ENCODE peak calls at places on chromosomes 3 and 15, in five cellular contexts. Z, Q, P, X and U are unnamed samples.

GRCh38 chr3:115517457-115518050 is 105.8 kb upstream of the GAP43 start:
- DNase-seq in Z (no peak), Q (peak; percentile 1), P (no peak), X (no peak), U (no peak)

GRCh38 chr15:43274136-43274535 is 7.4 kb upstream of the TGM5 start:
- DNase-seq in Z (peak; percentile 84), Q (peak; percentile 3), P (no peak), X (no peak), U (peak; percentile 51)

GRCh38 chr15:44710236-44711088 is 661 bp downstream of the PATL2 start:
- DNase-seq in Z (peak; percentile 47), Q (peak; percentile 45), P (no peak), X (no peak), U (no peak)

GRCh38 chr15:52485290-52485689 is 43.4 kb downstream of the MYO5A start:
- DNase-seq in Z (no peak), Q (no peak), P (no peak), X (no peak), U (no peak)

GRCh38 chr15:38559131-38559530 is 5.5 kb downstream of the RASGRP1 start:
- DNase-seq in Z (no peak), Q (no peak), P (no peak), X (no peak), U (no peak)

GRCh38 chr15:65550681-65551098 is 20.4 kb downstream of the HACD3 start:
- DNase-seq in Z (no peak), Q (peak; percentile 18), P (no peak), X (no peak), U (no peak)

GRCh38 chr3:126344380-126345041 is 12.7 kb downstream of the KLF15 start:
- DNase-seq in Z (no peak), Q (no peak), P (peak; percentile 28), X (peak; percentile 23), U (no peak)

GRCh38 chr3:25783661-25784512 is 644 bp upstream of the NGLY1 start:
- DNase-seq in Z (no peak), Q (peak; percentile 56), P (peak; percentile 84), X (peak; percentile 44), U (no peak)

GRCh38 chr3:111669926-111670630 is 74.9 kb upstream of the ZBED2 start:
- DNase-seq in Z (no peak), Q (peak; percentile 67), P (no peak), X (no peak), U (no peak)

GRCh38 chr3:106560451-106560966 is 691.7 kb upstream of the CBLB start:
- DNase-seq in Z (no peak), Q (peak; percentile 98), P (no peak), X (no peak), U (no peak)
- H3K4me3 ChIP-seq in Z (no peak overlapping the region), Q (no peak overlapping the region), P (no peak overlapping the region), X (no peak overlapping the region), U (no peak overlapping the region)

GRCh38 chr3:53056442-53056841 is 10.6 kb upstream of the SFMBT1 start:
- DNase-seq in Z (no peak), Q (peak; percentile 16), P (no peak), X (no peak), U (no peak)
- TF ChIP-seq CTCF in Z (no peak), Q (peak; percentile 44), P (no peak), X (no peak), U (no peak)

GRCh38 chr15:74994685-74995084 is 678 bp upstream of the SCAMP5 start:
- DNase-seq in Z (no peak), Q (no peak), P (no peak), X (no peak), U (no peak)
- H3K4me3 ChIP-seq in Z (no peak overlapping the region), Q (no peak overlapping the region), P (no peak overlapping the region), X (peak overlapping the region; percentile 70), U (peak overlapping the region; percentile 39)

GRCh38 chr15:31321418-31321817 is 5.2 kb upstream of the KLF13 start:
- DNase-seq in Z (no peak), Q (no peak), P (no peak), X (no peak), U (no peak)
- TF ChIP-seq CTCF in Z (no peak), Q (no peak), P (no peak), X (no peak), U (no peak)

GRCh38 chr3:134323966-134324962 is 50.0 kb downstream of the AMOTL2 start:
- DNase-seq in Z (no peak), Q (no peak), P (no peak), X (no peak), U (no peak)
- H3K4me3 ChIP-seq in Z (no peak overlapping the region), Q (no peak overlapping the region), P (no peak overlapping the region), X (no peak overlapping the region), U (no peak overlapping the region)

GRCh38 chr3:129507181-129507831 is 21.1 kb upstream of the RHO start:
- DNase-seq in Z (no peak), Q (no peak), P (no peak), X (peak; percentile 81), U (no peak)
- TF ChIP-seq CTCF in Z (no peak), Q (no peak), P (no peak), X (no peak), U (no peak)

DNA sequence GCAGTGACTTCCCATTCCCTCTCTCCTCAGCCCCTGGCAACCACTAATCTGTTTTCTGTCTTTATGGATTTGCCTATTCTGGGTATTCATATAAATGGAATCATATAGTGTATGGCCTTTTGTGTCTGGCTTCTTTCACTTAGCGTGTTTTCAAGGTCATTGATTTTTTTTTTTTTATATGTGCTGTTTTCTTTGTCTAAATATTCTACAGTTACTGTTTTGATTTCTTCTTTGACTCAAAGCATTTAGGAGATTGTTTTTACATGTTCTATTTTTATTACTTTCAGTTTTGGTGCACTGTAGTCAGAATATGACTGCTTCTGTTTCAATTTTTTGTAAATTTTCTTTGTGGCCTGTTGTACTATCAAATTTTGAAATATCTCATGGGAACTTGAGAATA is 71.9 kb upstream of the RNU6-1 start:
- DNase-seq in Z (no peak), Q (no peak), P (no peak), X (no peak), U (no peak)
- H3K4me3 ChIP-seq in Z (no peak overlapping the region), Q (no peak overlapping the region), P (no peak overlapping the region), X (no peak overlapping the region), U (no peak overlapping the region)

GRCh38 chr15:78767331-78767951 is 43.8 kb downstream of the ADAMTS7 start:
- DNase-seq in Z (no peak), Q (no peak), P (no peak), X (no peak), U (no peak)
- TF ChIP-seq CTCF in Z (no peak), Q (no peak), P (no peak), X (no peak), U (peak; percentile 11)